ENCODE peak calls at places on chromosomes 7 and 10, in four cellular contexts. Q is mesendoderm, Y is H1, Z is H9. N is an unnamed sample.

GRCh38 chr10:14048930-14049613 is 281.7 kb downstream of the FRMD4A start:
- DNase-seq in Q (no peak), Y (no peak), Z (no peak), N (no peak)

GRCh38 chr10:62755662-62756653 is 48.6 kb upstream of the ADO start:
- DNase-seq in Q (no peak), Y (no peak), Z (no peak), N (no peak)

GRCh38 chr10:110426294-110427153 is 71.2 kb upstream of the DUSP5 start:
- DNase-seq in Q (peak; percentile 63), Y (no peak), Z (no peak), N (peak; percentile 91)

GRCh38 chr7:50037106-50037505 is 55.9 kb downstream of the ZPBP start:
- DNase-seq in Q (no peak), Y (no peak), Z (no peak), N (no peak)

GRCh38 chr7:75725306-75725705 is 13.4 kb downstream of the HIP1 start:
- DNase-seq in Q (no peak), Y (no peak), Z (no peak), N (no peak)

GRCh38 chr10:124379609-124380193 is 39.0 kb downstream of the OAT start:
- DNase-seq in Q (no peak), Y (no peak), Z (no peak), N (no peak)

GRCh38 chr7:151088019-151088855 is 2.0 kb downstream of the AGAP3 start:
- DNase-seq in Q (no peak), Y (no peak), Z (no peak), N (no peak)

GRCh38 chr7:132437730-132438129 is 138.5 kb downstream of the PLXNA4 start:
- DNase-seq in Q (no peak), Y (no peak), Z (no peak), N (no peak)

GRCh38 chr7:111029574-111030357 is 61.2 kb upstream of the LRRN3 start:
- DNase-seq in Q (no peak), Y (no peak), Z (no peak), N (peak; percentile 17)

GRCh38 chr10:90481326-90481923 is 376.4 kb downstream of the HTR7 start:
- DNase-seq in Q (no peak), Y (no peak), Z (no peak), N (no peak)

GRCh38 chr7:157462840-157463239 is 126.0 kb downstream of the DNAJB6 start:
- DNase-seq in Q (no peak), Y (no peak), Z (no peak), N (no peak)

GRCh38 chr10:47065903-47066302 is 154.7 kb downstream of the PTPN20 start:
- DNase-seq in Q (no peak), Y (no peak), Z (no peak), N (no peak)

GRCh38 chr10:34731885-34732701 is 83.0 kb downstream of the PARD3 start:
- DNase-seq in Q (no peak), Y (no peak), Z (no peak), N (peak; percentile 61)

GRCh38 chr7:100173806-100174495 is 3.2 kb downstream of the GPC2 start:
- DNase-seq in Q (no peak), Y (no peak), Z (no peak), N (no peak)

GRCh38 chr10:70355234-70356021 is 27.0 kb downstream of the LRRC20 start:
- DNase-seq in Q (no peak), Y (no peak), Z (no peak), N (no peak)

GRCh38 chr10:43308986-43309385 is 42.1 kb upstream of the RASGEF1A start:
- DNase-seq in Q (no peak), Y (no peak), Z (no peak), N (no peak)

GRCh38 chr10:129861776-129862530 is 102.1 kb downstream of the EBF3 start:
- DNase-seq in Q (no peak), Y (no peak), Z (no peak), N (no peak)

GRCh38 chr7:6652446-6653011 is 15.4 kb downstream of the ZNF316 start:
- DNase-seq in Q (no peak), Y (no peak), Z (no peak), N (no peak)

GRCh38 chr7:34333925-34334324 is 324.1 kb upstream of the NPSR1 start:
- DNase-seq in Q (no peak), Y (no peak), Z (no peak), N (no peak)

GRCh38 chr7:41774966-41775365 is 72.1 kb upstream of the INHBA start:
- DNase-seq in Q (no peak), Y (no peak), Z (no peak), N (no peak)

GRCh38 chr10:112963835-112964234 is 13.8 kb downstream of the TCF7L2 start:
- DNase-seq in Q (peak; percentile 79), Y (no peak), Z (no peak), N (peak; percentile 40)

GRCh38 chr10:92972066-92972870 is 88.3 kb upstream of the CYP26C1 start:
- DNase-seq in Q (no peak), Y (no peak), Z (no peak), N (peak; percentile 90)

GRCh38 chr10:86792768-86793167 is 36.3 kb downstream of the BMPR1A start:
- DNase-seq in Q (no peak), Y (no peak), Z (no peak), N (no peak)
- H4K5ac ChIP-seq in Q (no peak overlapping the region), Y (no peak overlapping the region), Z (no peak overlapping the region), N (no peak overlapping the region)

GRCh38 chr7:83466956-83467355 is 182.0 kb downstream of the SEMA3E start:
- DNase-seq in Q (peak; percentile 54), Y (no peak), Z (peak; percentile 79), N (no peak)
- H4K5ac ChIP-seq in Q (no peak overlapping the region), Y (no peak overlapping the region), Z (no peak overlapping the region), N (no peak overlapping the region)

GRCh38 chr7:99102361-99102760 is 41.5 kb downstream of the SMURF1 start:
- DNase-seq in Q (no peak), Y (no peak), Z (no peak), N (no peak)

GRCh38 chr7:99098824-99099498 is 44.9 kb downstream of the SMURF1 start:
- DNase-seq in Q (peak; percentile 83), Y (no peak), Z (no peak), N (no peak)

GRCh38 chr7:99098317-99098823 is 45.5 kb downstream of the SMURF1 start:
- DNase-seq in Q (no peak), Y (no peak), Z (no peak), N (no peak)

GRCh38 chr7:99097730-99098129 is 46.2 kb downstream of the SMURF1 start:
- DNase-seq in Q (no peak), Y (no peak), Z (no peak), N (no peak)

DNA sequence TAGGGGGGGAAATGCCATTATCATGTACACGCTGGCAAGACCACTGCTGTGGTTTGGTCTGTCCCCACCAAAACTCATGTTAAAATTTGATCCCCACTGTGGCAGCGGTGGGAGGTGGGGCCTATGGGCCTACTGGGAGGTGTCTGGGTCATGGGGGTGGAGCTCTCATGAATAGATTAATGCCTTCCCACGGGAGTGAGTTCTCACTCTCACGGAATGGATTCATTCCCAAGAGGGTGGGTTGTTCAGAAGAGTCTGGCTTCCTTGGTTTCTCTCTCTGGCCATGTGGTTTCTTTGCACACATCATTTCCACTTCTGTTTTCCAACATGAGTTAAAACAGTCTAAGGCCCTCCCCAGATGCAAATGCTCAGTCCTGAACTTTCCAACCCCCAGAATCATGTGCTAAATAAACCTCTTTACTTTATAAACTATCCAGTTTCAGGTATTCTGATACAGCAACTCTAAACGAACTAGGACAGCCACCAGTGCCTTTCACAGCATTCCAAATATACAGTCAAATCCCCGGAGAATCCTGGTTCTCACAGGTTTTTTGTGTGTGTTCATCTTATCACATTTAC is 44.3 kb downstream of the SMURF1 start:
- DNase-seq in Q (peak; percentile 47), Y (no peak), Z (no peak), N (no peak)
- H4K5ac ChIP-seq in Q (no peak overlapping the region), Y (no peak overlapping the region), Z (no peak overlapping the region), N (no peak overlapping the region)

DNA sequence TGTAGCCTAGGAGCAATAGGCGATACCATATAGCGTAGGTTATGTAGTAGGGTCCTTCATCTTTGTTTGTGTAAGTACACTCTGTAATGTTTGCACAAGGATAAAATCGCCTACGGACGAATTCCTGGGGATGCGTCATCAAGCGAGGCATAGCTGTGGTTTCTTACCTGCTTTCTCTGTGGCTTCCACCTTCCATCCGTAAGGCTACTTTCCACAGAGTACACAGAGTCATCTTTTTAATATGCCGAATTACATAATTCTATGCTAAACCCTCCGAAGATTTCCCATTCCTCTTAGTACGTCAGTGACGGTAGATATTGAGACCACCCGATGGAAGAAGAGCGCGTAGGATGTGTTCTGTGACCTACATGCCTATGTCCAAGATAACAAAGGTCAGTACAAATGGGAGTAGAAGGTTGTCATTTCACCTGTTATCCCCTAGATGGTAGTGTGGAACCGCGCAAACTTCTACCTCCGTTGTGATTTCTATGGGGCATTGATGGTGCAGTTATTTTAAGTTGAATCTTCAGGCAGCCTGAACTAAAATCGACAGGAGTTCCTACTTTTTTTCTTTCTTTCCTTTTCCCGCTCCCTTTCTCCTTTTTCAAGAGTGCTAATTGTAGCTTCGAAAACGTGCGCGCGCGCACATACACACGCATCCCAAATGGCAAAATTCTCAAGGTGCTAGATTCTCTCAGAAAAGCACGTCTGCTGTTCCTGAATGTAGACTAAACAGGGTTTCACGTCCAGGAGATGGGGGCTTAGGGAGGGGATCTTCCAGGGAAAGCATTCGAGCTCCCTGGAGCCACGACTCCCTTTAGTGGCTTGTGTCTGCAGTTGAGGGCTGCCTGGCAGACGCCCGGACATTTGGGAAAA is 111.7 kb upstream of the MBL2 start:
- DNase-seq in Q (peak; percentile 90), Y (peak; percentile 85), Z (peak; percentile 77), N (peak; percentile 67)
- H4K5ac ChIP-seq in Q (no peak overlapping the region), Y (peak overlapping the region; percentile 89), Z (no peak overlapping the region), N (no peak overlapping the region)

GRCh38 chr10:31362023-31362641 is 43.1 kb downstream of the ZEB1 start:
- DNase-seq in Q (no peak), Y (no peak), Z (no peak), N (no peak)

GRCh38 chr10:31372439-31372838 is 53.4 kb downstream of the ZEB1 start:
- DNase-seq in Q (no peak), Y (no peak), Z (no peak), N (no peak)

GRCh38 chr10:31368724-31369123 is 49.7 kb downstream of the ZEB1 start:
- DNase-seq in Q (no peak), Y (no peak), Z (no peak), N (no peak)

GRCh38 chr10:31366703-31367102 is 47.7 kb downstream of the ZEB1 start:
- DNase-seq in Q (no peak), Y (no peak), Z (no peak), N (no peak)
- H4K5ac ChIP-seq in Q (no peak overlapping the region), Y (no peak overlapping the region), Z (no peak overlapping the region), N (no peak overlapping the region)

DNA sequence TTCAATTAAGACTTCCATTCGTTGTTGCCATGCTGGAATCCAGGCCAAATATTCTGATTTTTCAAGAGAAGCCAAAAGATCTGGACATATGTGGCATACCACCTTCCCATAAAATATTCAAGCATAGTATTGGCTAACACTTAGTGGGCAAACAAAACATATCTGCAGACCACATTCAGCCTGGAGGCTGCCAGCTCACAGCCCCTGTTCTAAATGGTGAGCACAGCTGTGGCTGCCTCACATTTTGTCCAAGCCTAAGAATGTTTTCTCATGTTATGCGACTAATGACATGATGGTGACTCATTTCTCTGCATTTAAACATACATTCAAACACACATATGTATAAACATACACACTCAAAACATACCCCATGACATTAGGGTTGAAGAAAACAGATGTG is 10.6 kb upstream of the CALU start:
- DNase-seq in Q (no peak), Y (no peak), Z (no peak), N (peak; percentile 72)
- H4K5ac ChIP-seq in Q (no peak overlapping the region), Y (no peak overlapping the region), Z (no peak overlapping the region), N (no peak overlapping the region)

DNA sequence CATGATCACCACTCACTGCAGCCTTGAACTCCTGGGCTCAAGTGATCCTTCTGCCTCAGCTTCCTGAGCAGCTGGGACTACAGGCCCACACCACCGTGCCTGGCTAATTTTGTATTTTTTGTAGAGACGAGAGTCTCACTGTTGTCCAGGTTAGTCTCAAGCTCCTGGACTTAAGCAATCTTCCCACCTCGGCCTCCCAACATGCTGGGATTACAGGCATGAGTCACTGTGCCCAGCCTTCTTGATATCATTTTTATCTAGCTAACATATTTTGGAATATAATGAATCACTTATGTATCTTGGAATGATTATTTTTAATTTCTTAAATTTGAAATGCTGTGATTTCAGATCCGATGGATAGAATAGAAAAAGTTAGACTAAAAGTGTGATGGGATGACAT is 18.4 kb downstream of the ARL4A start:
- DNase-seq in Q (no peak), Y (no peak), Z (no peak), N (no peak)
- H4K5ac ChIP-seq in Q (no peak overlapping the region), Y (no peak overlapping the region), Z (no peak overlapping the region), N (no peak overlapping the region)

N was measured in IMR-90.